ENCODE peak calls at places on chromosomes 5 and 9, in five cellular contexts. N is Panc1, D is psoas muscle, C is lower lobe of right lung, X is sigmoid colon. Q is an unnamed sample.

GRCh38 chr9:122261469-122261881 is 3.2 kb downstream of the RBM18 start:
- DNase-seq in N (no peak), D (peak; percentile 48), C (peak; percentile 70), X (peak; percentile 84), Q (peak; percentile 75)

GRCh38 chr5:68802430-68802829 is 291.4 kb upstream of the SLC30A5 start:
- DNase-seq in N (no peak), D (peak; percentile 35), C (no peak), X (no peak), Q (no peak)

GRCh38 chr5:83471405-83472212 is at the start of gene VCAN:
- DNase-seq in N (no peak), D (peak; percentile 70), C (peak; percentile 60), X (peak; percentile 81), Q (peak; percentile 86)

GRCh38 chr9:93132946-93133640 is 958 bp downstream of the NINJ1 start:
- DNase-seq in N (no peak), D (no peak), C (no peak), X (peak; percentile 84), Q (peak; percentile 45)

GRCh38 chr9:84932915-84933527 is 263.5 kb downstream of the NTRK2 start:
- DNase-seq in N (no peak), D (no peak), C (no peak), X (no peak), Q (no peak)

GRCh38 chr5:150491876-150492275 is 16.1 kb upstream of the NDST1 start:
- DNase-seq in N (no peak), D (no peak), C (no peak), X (no peak), Q (no peak)

GRCh38 chr9:24036459-24036858 is 210.4 kb upstream of the ELAVL2 start:
- DNase-seq in N (no peak), D (no peak), C (no peak), X (no peak), Q (no peak)

GRCh38 chr9:27054125-27054524 is 48.7 kb upstream of the LRRC19 start:
- DNase-seq in N (no peak), D (no peak), C (no peak), X (no peak), Q (no peak)

GRCh38 chr9:137269231-137269772 is 8.2 kb upstream of the TOR4A start:
- DNase-seq in N (no peak), D (peak; percentile 46), C (peak; percentile 84), X (peak; percentile 79), Q (peak; percentile 62)

DNA sequence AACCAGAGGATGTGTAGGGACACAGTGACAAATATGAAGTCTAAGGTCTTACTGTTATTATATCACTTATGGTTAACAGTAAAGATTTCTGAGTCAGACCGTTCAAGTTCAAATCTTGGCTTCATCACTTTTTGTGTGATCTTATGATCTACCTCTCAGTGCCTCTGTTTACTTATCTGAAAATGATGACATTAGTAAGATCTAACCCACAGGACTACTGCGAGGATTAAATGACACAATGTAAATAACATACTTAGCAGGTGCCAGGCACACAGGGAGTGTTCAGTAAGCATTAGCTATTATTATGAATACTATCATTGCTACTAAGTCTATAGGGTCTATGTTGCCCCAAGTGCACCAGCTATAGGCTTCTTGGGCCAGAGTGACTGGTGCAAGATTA is 2.0 kb downstream of the IRF1 start:
- DNase-seq in N (no peak), D (no peak), C (no peak), X (no peak), Q (no peak)
- H3K4me3 ChIP-seq in N (peak overlapping the region; percentile 88), D (peak overlapping the region; percentile 75), C (peak overlapping the region; percentile 78), X (peak overlapping the region; percentile 84), Q (peak overlapping the region; percentile 94)

GRCh38 chr5:126536874-126537273 is 58.1 kb downstream of the ALDH7A1 start:
- DNase-seq in N (no peak), D (no peak), C (no peak), X (no peak), Q (peak; percentile 50)
- TF ChIP-seq CTCF in N (no peak), D (no peak), C (no peak), X (peak; percentile 27), Q (peak; percentile 47)

GRCh38 chr5:142881076-142881466 is 110.9 kb downstream of the ARHGAP26 start:
- DNase-seq in N (no peak), D (no peak), C (no peak), X (no peak), Q (peak; percentile 94)

GRCh38 chr5:142883025-142883424 is 112.8 kb downstream of the ARHGAP26 start:
- DNase-seq in N (no peak), D (peak; percentile 35), C (no peak), X (no peak), Q (peak; percentile 50)

GRCh38 chr5:142883438-142883837 is 113.3 kb downstream of the ARHGAP26 start:
- DNase-seq in N (no peak), D (no peak), C (no peak), X (no peak), Q (no peak)

GRCh38 chr5:142884029-142884428 is 113.9 kb downstream of the ARHGAP26 start:
- DNase-seq in N (no peak), D (no peak), C (no peak), X (no peak), Q (no peak)

GRCh38 chr5:142881727-142882126 is 111.5 kb downstream of the ARHGAP26 start:
- DNase-seq in N (no peak), D (no peak), C (no peak), X (no peak), Q (no peak)
- H3K4me3 ChIP-seq in N (no peak overlapping the region), D (no peak overlapping the region), C (no peak overlapping the region), X (no peak overlapping the region), Q (no peak overlapping the region)

GRCh38 chr5:104418056-104418455 is 855.5 kb upstream of the NUDT12 start:
- DNase-seq in N (no peak), D (no peak), C (no peak), X (no peak), Q (no peak)

GRCh38 chr5:104412649-104413240 is 850.2 kb upstream of the NUDT12 start:
- DNase-seq in N (peak; percentile 0), D (no peak), C (no peak), X (no peak), Q (peak; percentile 77)
- TF ChIP-seq CTCF in N (peak; percentile 59), D (peak; percentile 25), C (no peak), X (no peak), Q (peak; percentile 90)

Q was measured in choroid plexus epithelial cell.